ENCODE peak calls at places on chromosomes 11 and 22, in six cellular contexts. One of them, this sample, is unnamed.

GRCh38 chr22:43211941-43212433 is 25.1 kb upstream of the TTLL12 start:
- DNase-seq in sciatic nerve: no peak
- DNase-seq in right lobe of liver: no peak
- DNase-seq in activated effector memory CD4-positive, alpha-beta T cell treated with anti-CD3 and anti-CD28 coated beads, Interleukin-2, amount 50 U/mL, for 16 hours: no peak
- DNase-seq in stimulated activated CD4-positive, alpha-beta T cell treated with anti-CD3 and anti-CD28 coated beads, Interleukin-1b, Interleukin-23, amount 100 ng/mL, for 24 hours: no peak
- DNase-seq in EL: no peak
- DNase-seq in this sample: no peak

GRCh38 chr11:115008774-115009173 is 330.4 kb downstream of the NXPE2 start:
- DNase-seq in stimulated activated CD4-positive, alpha-beta T cell treated with anti-CD3 and anti-CD28 coated beads, Interleukin-1b, Interleukin-23, amount 100 ng/mL, for 24 hours: no peak
- DNase-seq in sciatic nerve: no peak
- DNase-seq in activated effector memory CD4-positive, alpha-beta T cell treated with anti-CD3 and anti-CD28 coated beads, Interleukin-2, amount 50 U/mL, for 16 hours: no peak
- DNase-seq in right lobe of liver: no peak
- DNase-seq in EL: no peak
- DNase-seq in this sample: no peak

GRCh38 chr11:116114198-116114651 is 610.0 kb upstream of the CADM1 start:
- DNase-seq in activated effector memory CD4-positive, alpha-beta T cell treated with anti-CD3 and anti-CD28 coated beads, Interleukin-2, amount 50 U/mL, for 16 hours: no peak
- DNase-seq in right lobe of liver: no peak
- DNase-seq in stimulated activated CD4-positive, alpha-beta T cell treated with anti-CD3 and anti-CD28 coated beads, Interleukin-1b, Interleukin-23, amount 100 ng/mL, for 24 hours: no peak
- DNase-seq in EL: no peak
- DNase-seq in sciatic nerve: no peak
- DNase-seq in this sample: no peak

GRCh38 chr11:27757953-27758352 is 57.7 kb upstream of the BDNF start:
- DNase-seq in right lobe of liver: no peak
- DNase-seq in stimulated activated CD4-positive, alpha-beta T cell treated with anti-CD3 and anti-CD28 coated beads, Interleukin-1b, Interleukin-23, amount 100 ng/mL, for 24 hours: no peak
- DNase-seq in activated effector memory CD4-positive, alpha-beta T cell treated with anti-CD3 and anti-CD28 coated beads, Interleukin-2, amount 50 U/mL, for 16 hours: no peak
- DNase-seq in EL: peak
- DNase-seq in sciatic nerve: no peak
- DNase-seq in this sample: peak

GRCh38 chr11:14544611-14545010 is 24.4 kb upstream of the PSMA1 start:
- DNase-seq in stimulated activated CD4-positive, alpha-beta T cell treated with anti-CD3 and anti-CD28 coated beads, Interleukin-1b, Interleukin-23, amount 100 ng/mL, for 24 hours: no peak
- DNase-seq in activated effector memory CD4-positive, alpha-beta T cell treated with anti-CD3 and anti-CD28 coated beads, Interleukin-2, amount 50 U/mL, for 16 hours: no peak
- DNase-seq in right lobe of liver: no peak
- DNase-seq in sciatic nerve: no peak
- DNase-seq in EL: no peak
- DNase-seq in this sample: no peak

GRCh38 chr11:69799582-69799981 is 19.6 kb downstream of the FGF3 start:
- DNase-seq in sciatic nerve: no peak
- DNase-seq in activated effector memory CD4-positive, alpha-beta T cell treated with anti-CD3 and anti-CD28 coated beads, Interleukin-2, amount 50 U/mL, for 16 hours: no peak
- DNase-seq in EL: peak
- DNase-seq in right lobe of liver: no peak
- DNase-seq in stimulated activated CD4-positive, alpha-beta T cell treated with anti-CD3 and anti-CD28 coated beads, Interleukin-1b, Interleukin-23, amount 100 ng/mL, for 24 hours: no peak
- DNase-seq in this sample: peak

GRCh38 chr11:72222106-72222891 is 2.3 kb upstream of the INPPL1 start:
- DNase-seq in EL: no peak
- DNase-seq in stimulated activated CD4-positive, alpha-beta T cell treated with anti-CD3 and anti-CD28 coated beads, Interleukin-1b, Interleukin-23, amount 100 ng/mL, for 24 hours: no peak
- DNase-seq in right lobe of liver: no peak
- DNase-seq in activated effector memory CD4-positive, alpha-beta T cell treated with anti-CD3 and anti-CD28 coated beads, Interleukin-2, amount 50 U/mL, for 16 hours: no peak
- DNase-seq in sciatic nerve: no peak
- DNase-seq in this sample: no peak

GRCh38 chr22:48049116-48049515 is 1286.7 kb downstream of the TBC1D22A start:
- DNase-seq in activated effector memory CD4-positive, alpha-beta T cell treated with anti-CD3 and anti-CD28 coated beads, Interleukin-2, amount 50 U/mL, for 16 hours: no peak
- DNase-seq in right lobe of liver: no peak
- DNase-seq in EL: no peak
- DNase-seq in sciatic nerve: no peak
- DNase-seq in stimulated activated CD4-positive, alpha-beta T cell treated with anti-CD3 and anti-CD28 coated beads, Interleukin-1b, Interleukin-23, amount 100 ng/mL, for 24 hours: no peak
- DNase-seq in this sample: no peak

GRCh38 chr11:8832571-8833260 is 78.3 kb upstream of the AKIP1 start:
- DNase-seq in stimulated activated CD4-positive, alpha-beta T cell treated with anti-CD3 and anti-CD28 coated beads, Interleukin-1b, Interleukin-23, amount 100 ng/mL, for 24 hours: no peak
- DNase-seq in right lobe of liver: no peak
- DNase-seq in activated effector memory CD4-positive, alpha-beta T cell treated with anti-CD3 and anti-CD28 coated beads, Interleukin-2, amount 50 U/mL, for 16 hours: no peak
- DNase-seq in sciatic nerve: no peak
- DNase-seq in EL: peak
- DNase-seq in this sample: no peak

This sample was measured in COLO829.